ENCODE peak calls at places on chromosome 16, in seven cellular contexts. W is AG10803; A is left colon; U is smooth muscle cell of the brain vasculature; B is substantia nigra; K is WTC11; M is stimulated activated CD4-positive, alpha-beta T cell treated with anti-CD3 and anti-CD28 coated beads, Interleukin-15, amount 100 ng/mL, for 24 hours. S is an unnamed sample.

GRCh38 chr16:66972983-66973382 is 11.9 kb downstream of the CES3 start:
- DNase-seq in W (no peak), A (no peak), U (no peak), B (no peak), K (no peak), M (no peak), S (no peak)

GRCh38 chr16:8712589-8713361 is 38.4 kb downstream of the ABAT start:
- DNase-seq in W (no peak), A (no peak), U (no peak), B (no peak), K (peak), M (no peak), S (no peak)

GRCh38 chr16:86929149-86929871 is 351.0 kb downstream of the FOXL1 start:
- DNase-seq in W (peak), A (no peak), U (no peak), B (no peak), K (no peak), M (no peak), S (no peak)

GRCh38 chr16:57190136-57190535 is 4.0 kb downstream of the RSPRY1 start:
- DNase-seq in W (no peak), A (no peak), U (no peak), B (no peak), K (no peak), M (no peak), S (no peak)

GRCh38 chr16:70151941-70152509 is 21.6 kb upstream of the CLEC18C start:
- DNase-seq in W (no peak), A (peak), U (no peak), B (no peak), K (no peak), M (no peak), S (no peak)

GRCh38 chr16:76932541-76933211 is 258.3 kb upstream of the MON1B start:
- DNase-seq in W (no peak), A (no peak), U (no peak), B (no peak), K (no peak), M (no peak), S (no peak)

GRCh38 chr16:53131050-53131362 is 76.2 kb downstream of the CHD9 start:
- DNase-seq in W (no peak), A (no peak), U (no peak), B (no peak), K (peak), M (no peak), S (no peak)

GRCh38 chr16:11114366-11115164 is 141.4 kb downstream of the SOCS1 start:
- DNase-seq in W (no peak), A (no peak), U (no peak), B (no peak), K (no peak), M (peak), S (no peak)

GRCh38 chr16:85173077-85173980 is 61.1 kb upstream of the CIBAR2 start:
- DNase-seq in W (peak), A (no peak), U (no peak), B (no peak), K (no peak), M (no peak), S (no peak)

GRCh38 chr16:51453296-51453695 is 302.2 kb upstream of the SALL1 start:
- DNase-seq in W (no peak), A (no peak), U (no peak), B (no peak), K (no peak), M (no peak), S (no peak)

GRCh38 chr16:25625620-25626019 is 66.1 kb upstream of the HS3ST4 start:
- DNase-seq in W (no peak), A (no peak), U (no peak), B (no peak), K (no peak), M (no peak), S (peak)

GRCh38 chr16:25692734-25693508 is 1.2 kb downstream of the HS3ST4 start:
- DNase-seq in W (no peak), A (no peak), U (no peak), B (no peak), K (peak), M (peak), S (no peak)

GRCh38 chr16:47753620-47754019 is 292.5 kb downstream of the PHKB start:
- DNase-seq in W (no peak), A (no peak), U (no peak), B (no peak), K (no peak), M (no peak), S (no peak)

GRCh38 chr16:88533945-88534641 is 36.1 kb upstream of the ZC3H18 start:
- DNase-seq in W (peak), A (peak), U (no peak), B (peak), K (peak), M (peak), S (no peak)

GRCh38 chr16:87435399-87436224 is 43.5 kb downstream of the MAP1LC3B start:
- DNase-seq in W (peak), A (no peak), U (peak), B (no peak), K (no peak), M (no peak), S (no peak)

GRCh38 chr16:7025616-7026190 is 306.9 kb upstream of the RBFOX1 start:
- DNase-seq in W (no peak), A (peak), U (no peak), B (no peak), K (peak), M (peak), S (peak)

GRCh38 chr16:68370921-68371651 is 60.3 kb downstream of the PRMT7 start:
- DNase-seq in W (no peak), A (no peak), U (no peak), B (no peak), K (no peak), M (peak), S (no peak)

GRCh38 chr16:11401161-11402050 is 56.1 kb downstream of the RMI2 start:
- DNase-seq in W (no peak), A (no peak), U (no peak), B (no peak), K (no peak), M (no peak), S (peak)

GRCh38 chr16:81864646-81865382 is 85.7 kb downstream of the PLCG2 start:
- DNase-seq in W (no peak), A (no peak), U (no peak), B (no peak), K (no peak), M (no peak), S (no peak)

GRCh38 chr16:11135167-11135973 is 120.6 kb downstream of the SOCS1 start:
- DNase-seq in W (peak), A (no peak), U (no peak), B (no peak), K (no peak), M (no peak), S (no peak)

GRCh38 chr16:73210686-73211085 is 162.8 kb upstream of the ZFHX3 start:
- DNase-seq in W (no peak), A (no peak), U (no peak), B (no peak), K (no peak), M (no peak), S (no peak)

GRCh38 chr16:53840472-53840871 is 136.5 kb downstream of the FTO start:
- DNase-seq in W (no peak), A (no peak), U (no peak), B (no peak), K (no peak), M (no peak), S (no peak)